ENCODE peak calls at places on chromosomes 1 and 21, in four cellular contexts. J, M, G and O are unnamed samples.

GRCh38 chr1:207868252-207868768 is 42.6 kb downstream of the CD34 start:
- DNase-seq in J (no peak), M (peak; percentile 61), G (peak; percentile 26), O (no peak)

GRCh38 chr1:26284597-26285351 is 4.9 kb downstream of the SH3BGRL3 start:
- DNase-seq in J (peak; percentile 91), M (peak; percentile 92), G (peak; percentile 75), O (peak; percentile 56)

GRCh38 chr1:209486861-209487260 is 96.7 kb upstream of the CAMK1G start:
- DNase-seq in J (no peak), M (peak; percentile 27), G (no peak), O (no peak)

GRCh38 chr1:68279846-68280245 is 47.5 kb upstream of the WLS start:
- DNase-seq in J (no peak), M (no peak), G (no peak), O (no peak)

GRCh38 chr1:229271448-229272120 is 673 bp downstream of the RAB4A start:
- DNase-seq in J (peak; percentile 31), M (peak; percentile 36), G (no peak), O (no peak)

GRCh38 chr1:59580257-59580656 is 234.5 kb upstream of the HOOK1 start:
- DNase-seq in J (no peak), M (no peak), G (no peak), O (no peak)

GRCh38 chr21:45502006-45502345 is 40.3 kb downstream of the SLC19A1 start:
- DNase-seq in J (no peak), M (no peak), G (no peak), O (no peak)

GRCh38 chr1:167262820-167263219 is 42.1 kb downstream of the POU2F1 start:
- DNase-seq in J (no peak), M (no peak), G (no peak), O (no peak)

GRCh38 chr21:17622018-17622417 is 9.3 kb upstream of the BTG3 start:
- DNase-seq in J (no peak), M (no peak), G (no peak), O (no peak)

GRCh38 chr1:50774759-50775351 is 185.2 kb downstream of the FAF1 start:
- DNase-seq in J (no peak), M (peak; percentile 78), G (no peak), O (no peak)

GRCh38 chr21:27225142-27225541 is 258.3 kb upstream of the ADAMTS5 start:
- DNase-seq in J (no peak), M (peak; percentile 66), G (no peak), O (no peak)

GRCh38 chr1:43978551-43979260 is at the start of gene B4GALT2:
- DNase-seq in J (peak; percentile 25), M (peak; percentile 14), G (peak; percentile 44), O (peak; percentile 97)

GRCh38 chr1:22451702-22452400 is at the start of gene ZBTB40:
- DNase-seq in J (peak; percentile 83), M (peak; percentile 99), G (peak; percentile 92), O (peak; percentile 41)

GRCh38 chr1:210260087-210260486 is 27.5 kb downstream of the SERTAD4 start:
- DNase-seq in J (no peak), M (no peak), G (no peak), O (peak; percentile 49)

GRCh38 chr1:61453111-61453961 is 271.6 kb downstream of the TM2D1 start:
- DNase-seq in J (peak; percentile 51), M (peak; percentile 97), G (peak; percentile 17), O (no peak)

GRCh38 chr21:39961251-39961650 is 94.0 kb downstream of the PCP4 start:
- DNase-seq in J (no peak), M (no peak), G (no peak), O (no peak)

GRCh38 chr1:212218911-212219310 is 66.3 kb upstream of the PPP2R5A start:
- DNase-seq in J (no peak), M (peak; percentile 51), G (no peak), O (no peak)

GRCh38 chr1:225896937-225897549 is 8.1 kb upstream of the LEFTY1 start:
- DNase-seq in J (peak; percentile 57), M (peak; percentile 35), G (peak; percentile 34), O (no peak)

GRCh38 chr1:235336903-235337302 is 8.5 kb downstream of the GGPS1 start:
- DNase-seq in J (no peak), M (no peak), G (no peak), O (no peak)

GRCh38 chr1:85488126-85488525 is 23.2 kb upstream of the DDAH1 start:
- DNase-seq in J (no peak), M (no peak), G (no peak), O (no peak)

GRCh38 chr1:159970932-159971342 is 16.9 kb upstream of the SLAMF9 start:
- DNase-seq in J (no peak), M (no peak), G (no peak), O (no peak)

GRCh38 chr1:52294580-52294979 is 71.4 kb downstream of the CC2D1B start:
- DNase-seq in J (no peak), M (no peak), G (no peak), O (no peak)

GRCh38 chr1:215397106-215397505 is 170.0 kb upstream of the KCTD3 start:
- DNase-seq in J (no peak), M (no peak), G (no peak), O (no peak)

GRCh38 chr1:155938220-155938627 is 3.2 kb upstream of the RXFP4 start:
- DNase-seq in J (no peak), M (peak; percentile 83), G (no peak), O (peak; percentile 73)

GRCh38 chr1:74584185-74584584 is 71.8 kb upstream of the LRRC53 start:
- DNase-seq in J (no peak), M (peak; percentile 13), G (no peak), O (no peak)

GRCh38 chr1:25642710-25643109 is 26.1 kb downstream of the MAN1C1 start:
- DNase-seq in J (peak; percentile 56), M (peak; percentile 43), G (no peak), O (no peak)

GRCh38 chr1:84163123-84164038 is 19.3 kb downstream of the PRKACB start:
- DNase-seq in J (no peak), M (peak; percentile 21), G (no peak), O (no peak)

DNA sequence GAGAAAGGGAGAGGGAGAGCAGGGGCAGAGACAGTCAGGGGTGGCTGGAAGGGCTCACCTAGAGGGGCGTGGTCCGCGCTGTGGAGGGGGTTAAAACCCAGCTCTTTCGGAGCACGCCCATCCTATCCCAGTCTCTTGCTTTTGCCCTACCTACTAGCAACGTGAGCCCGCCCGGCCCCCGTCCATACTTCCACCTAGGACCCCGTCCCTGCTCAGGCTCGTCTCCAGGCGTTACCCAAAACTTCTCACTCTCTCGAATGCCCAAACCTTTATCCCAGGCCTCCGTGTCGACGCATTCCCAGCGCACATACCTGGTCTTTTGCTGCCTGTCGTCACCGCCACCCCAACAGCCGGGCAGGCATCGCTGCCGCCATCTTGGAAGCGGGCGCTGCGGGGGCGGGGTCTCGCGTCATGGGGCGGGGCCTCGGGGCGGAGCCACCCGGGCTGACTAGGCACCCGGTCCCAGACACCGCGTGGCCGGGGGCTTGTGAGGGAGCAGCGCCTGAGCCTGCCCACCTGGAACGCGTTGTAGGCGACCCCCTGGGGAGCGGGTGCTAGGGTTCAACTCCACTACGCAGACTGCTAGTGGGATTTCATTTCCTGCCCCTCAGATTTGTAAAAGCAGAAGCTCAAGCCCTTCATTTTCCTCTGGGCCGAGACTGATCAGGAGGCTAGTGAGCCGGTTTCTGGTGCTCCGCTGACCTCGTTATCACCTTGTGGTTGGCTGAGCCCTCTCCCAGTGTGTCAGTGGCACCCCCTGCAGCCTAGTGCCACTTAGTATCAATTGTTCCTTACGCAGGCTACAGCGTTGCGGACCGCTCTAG is at the start of gene B4GALT3:
- DNase-seq in J (peak; percentile 95), M (peak; percentile 78), G (peak; percentile 99), O (peak; percentile 100)
- TF ChIP-seq CTCF in J (no peak), M (no peak), G (no peak), O (peak; percentile 31)

DNA sequence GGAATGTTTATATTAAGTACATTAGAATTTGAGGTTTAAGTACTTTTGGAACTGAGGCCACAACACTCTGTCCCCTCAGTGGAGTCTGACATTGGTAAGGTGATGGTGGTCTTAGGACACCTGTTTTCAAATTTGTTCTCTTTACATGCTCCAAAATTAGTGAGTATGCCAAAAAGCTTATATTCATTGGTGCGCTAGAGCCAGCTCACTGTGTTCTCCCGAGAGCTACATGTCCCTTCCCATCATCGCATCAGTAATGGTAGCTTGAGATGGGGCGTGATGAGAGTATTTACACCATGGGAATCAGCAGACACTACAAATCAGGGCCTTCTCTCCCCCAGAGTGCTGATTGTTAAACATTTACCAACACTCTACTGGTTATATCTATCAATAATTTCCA is 19.5 kb downstream of the ETS2 start:
- DNase-seq in J (no peak), M (no peak), G (no peak), O (no peak)
- TF ChIP-seq CTCF in J (no peak), M (no peak), G (no peak), O (no peak)

GRCh38 chr1:203288351-203288894 is 16.9 kb upstream of the BTG2 start:
- DNase-seq in J (no peak), M (no peak), G (no peak), O (no peak)

GRCh38 chr1:203286161-203286984 is 18.9 kb upstream of the BTG2 start:
- DNase-seq in J (no peak), M (no peak), G (peak; percentile 19), O (no peak)

GRCh38 chr1:203289281-203289981 is 15.9 kb upstream of the BTG2 start:
- DNase-seq in J (peak; percentile 79), M (no peak), G (peak; percentile 80), O (no peak)

GRCh38 chr1:203287896-203288295 is 17.4 kb upstream of the BTG2 start:
- DNase-seq in J (no peak), M (no peak), G (no peak), O (no peak)

GRCh38 chr1:203287109-203287893 is 18.0 kb upstream of the BTG2 start:
- DNase-seq in J (peak; percentile 60), M (peak; percentile 40), G (peak; percentile 87), O (no peak)
- TF ChIP-seq CTCF in J (no peak), M (no peak), G (no peak), O (no peak)

GRCh38 chr1:224328644-224329043 is 1.3 kb downstream of the NVL start:
- DNase-seq in J (no peak), M (no peak), G (no peak), O (no peak)

GRCh38 chr1:224331824-224332223 is 1.9 kb upstream of the NVL start:
- DNase-seq in J (no peak), M (no peak), G (no peak), O (no peak)

GRCh38 chr1:224329484-224329841 is 509 bp downstream of the NVL start:
- DNase-seq in J (no peak), M (peak; percentile 4), G (no peak), O (no peak)

GRCh38 chr1:224331326-224331725 is 1.4 kb upstream of the NVL start:
- DNase-seq in J (no peak), M (no peak), G (no peak), O (no peak)

DNA sequence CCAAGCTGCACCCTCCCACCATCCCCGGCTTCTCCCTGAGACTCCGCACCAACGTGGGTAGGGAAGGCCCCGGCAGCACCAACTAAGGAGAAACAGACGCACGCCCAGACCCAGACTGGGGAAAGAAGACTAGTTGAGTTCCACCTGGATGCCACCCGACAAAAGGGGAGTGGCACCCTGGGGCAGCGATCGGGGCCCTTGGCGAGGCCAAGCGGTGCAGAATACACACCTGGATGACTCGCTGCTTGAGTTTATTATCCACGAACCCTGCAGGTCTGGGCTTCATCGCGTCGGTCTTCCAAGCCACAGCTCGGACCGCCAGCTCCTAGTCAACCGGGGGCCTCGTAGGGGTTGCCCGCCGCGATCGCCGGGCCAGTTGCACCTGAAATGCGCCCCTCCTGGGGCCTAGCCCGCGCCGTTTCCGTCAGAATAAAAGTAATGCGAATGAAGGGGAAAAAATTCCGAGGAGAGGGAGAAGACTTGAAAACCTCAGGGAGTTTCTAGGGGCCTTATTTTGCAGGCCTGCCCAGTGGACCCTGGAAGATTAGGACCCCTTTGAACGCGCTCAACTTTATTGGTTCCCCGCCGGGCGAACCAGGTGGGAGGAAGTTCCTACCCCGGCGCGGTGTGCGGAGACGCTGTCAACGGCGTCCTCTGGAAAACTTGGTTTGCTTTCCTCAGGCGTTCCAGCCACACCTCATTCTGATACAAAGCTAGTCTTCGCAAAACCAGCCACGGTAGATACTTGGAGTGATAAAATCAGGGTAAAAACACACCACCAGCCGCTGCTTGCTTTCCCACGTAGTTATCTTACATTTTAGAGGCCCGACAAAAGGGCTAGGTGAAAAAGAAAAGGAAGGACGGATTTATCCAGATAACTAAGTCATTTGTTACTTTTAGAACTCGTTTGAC is at the start of gene NVL:
- DNase-seq in J (peak; percentile 69), M (peak; percentile 92), G (peak; percentile 79), O (peak; percentile 84)
- TF ChIP-seq CTCF in J (no peak), M (no peak), G (no peak), O (no peak)